ENCODE peak calls at places on chromosomes 7 and 10, in five cellular contexts. Q is hepatocyte, O is HCT116, S is MM.1S, Y is GM23338. A is an unnamed sample.

GRCh38 chr10:11330383-11331020 is 280.9 kb downstream of the USP6NL start:
- DNase-seq in Y (no peak), S (no peak), Q (no peak), O (no peak), A (no peak)

GRCh38 chr10:63738410-63738809 is 217.2 kb downstream of the REEP3 start:
- DNase-seq in Y (no peak), Q (peak; percentile 80), S (no peak), O (peak; percentile 27), A (no peak)

GRCh38 chr7:48742046-48742445 is 182.3 kb upstream of the CDC14C start:
- DNase-seq in S (no peak), O (no peak), Y (no peak), Q (no peak), A (no peak)

GRCh38 chr7:3825491-3825890 is 524.4 kb downstream of the SDK1 start:
- DNase-seq in Y (peak; percentile 50), S (no peak), Q (no peak), O (no peak), A (no peak)

GRCh38 chr7:66880009-66880554 is 40.9 kb upstream of the TMEM248 start:
- DNase-seq in Y (no peak), O (no peak), Q (peak; percentile 40), S (no peak), A (no peak)

GRCh38 chr7:30656611-30657010 is 25.6 kb downstream of the CRHR2 start:
- DNase-seq in O (no peak), Y (no peak), Q (no peak), S (no peak), A (no peak)

GRCh38 chr10:60662917-60663614 is 115.2 kb upstream of the CDK1 start:
- DNase-seq in O (peak; percentile 7), S (no peak), Y (no peak), Q (no peak), A (no peak)

GRCh38 chr10:97063983-97064837 is 121.5 kb downstream of the SLIT1 start:
- DNase-seq in O (no peak), S (no peak), Y (no peak), Q (no peak), A (no peak)

GRCh38 chr7:150931199-150931869 is 46.8 kb downstream of the KCNH2 start:
- DNase-seq in Y (no peak), Q (no peak), S (no peak), O (no peak), A (no peak)

GRCh38 chr7:10759120-10759519 is 214.6 kb upstream of the PHF14 start:
- DNase-seq in Q (no peak), S (no peak), Y (no peak), O (no peak), A (no peak)

GRCh38 chr10:132785433-132786278 is at the start of gene NKX6-2:
- DNase-seq in Q (no peak), Y (peak; percentile 61), O (no peak), S (no peak), A (no peak)

GRCh38 chr10:35140727-35141126 is 14.1 kb downstream of the CREM start:
- DNase-seq in Y (no peak), Q (no peak), O (no peak), S (no peak), A (no peak)

GRCh38 chr7:25864943-25865633 is 286.9 kb upstream of the NFE2L3 start:
- DNase-seq in O (no peak), Y (no peak), Q (no peak), S (no peak), A (no peak)

GRCh38 chr10:30993155-30993554 is 38.5 kb downstream of the ZNF438 start:
- DNase-seq in S (no peak), O (no peak), Y (no peak), Q (no peak), A (no peak)

GRCh38 chr10:8133146-8133545 is 78.7 kb downstream of the GATA3 start:
- DNase-seq in S (peak; percentile 69), Y (no peak), Q (no peak), O (no peak), A (no peak)

GRCh38 chr10:122375761-122376160 is 1.3 kb downstream of the PLEKHA1 start:
- DNase-seq in S (no peak), O (no peak), Q (no peak), Y (peak; percentile 8), A (no peak)

GRCh38 chr10:12547301-12547771 is 198.0 kb downstream of the CAMK1D start:
- DNase-seq in O (no peak), S (no peak), Y (no peak), Q (no peak), A (no peak)

GRCh38 chr7:129828078-129828762 is 124.5 kb downstream of the UBE2H start:
- DNase-seq in O (no peak), Y (no peak), Q (no peak), S (no peak), A (no peak)

GRCh38 chr10:78354101-78354500 is 320.4 kb downstream of the RPS24 start:
- DNase-seq in Y (no peak), O (no peak), S (no peak), Q (no peak), A (no peak)

GRCh38 chr7:30330134-30331111 is 46.0 kb downstream of the ZNRF2 start:
- DNase-seq in Y (no peak), O (no peak), S (peak; percentile 91), Q (no peak), A (no peak)

GRCh38 chr7:137953043-137953691 is 48.7 kb downstream of the CREB3L2 start:
- DNase-seq in Y (peak; percentile 45), Q (peak; percentile 50), O (no peak), S (no peak), A (no peak)

GRCh38 chr10:23253780-23254179 is 61.7 kb downstream of the PTF1A start:
- DNase-seq in O (no peak), Y (no peak), S (no peak), Q (no peak), A (no peak)
- H3K9me2 ChIP-seq in O (no peaks in the 10 kb centered on the region), Y (peaks cover 4% of the 10 kb centered on the region), S (no peaks in the 10 kb centered on the region), Q (no peaks in the 10 kb centered on the region), A (no peaks in the 10 kb centered on the region)

GRCh38 chr10:113062977-113063967 is 113.2 kb downstream of the TCF7L2 start:
- DNase-seq in Q (no peak), Y (peak; percentile 80), O (no peak), S (no peak), A (no peak)

GRCh38 chr10:113058175-113058961 is 108.3 kb downstream of the TCF7L2 start:
- DNase-seq in Q (peak; percentile 61), Y (peak; percentile 55), S (no peak), O (no peak), A (no peak)

GRCh38 chr10:113060221-113061053 is 110.4 kb downstream of the TCF7L2 start:
- DNase-seq in O (no peak), Q (peak; percentile 52), S (no peak), Y (no peak), A (no peak)

GRCh38 chr10:113059001-113059780 is 109.1 kb downstream of the TCF7L2 start:
- DNase-seq in S (no peak), Y (no peak), Q (peak; percentile 39), O (no peak), A (no peak)

GRCh38 chr10:113061054-113061430 is 111.0 kb downstream of the TCF7L2 start:
- DNase-seq in Q (no peak), S (no peak), O (no peak), Y (no peak), A (no peak)
- H3K4me1 ChIP-seq in Q (peaks cover 77% of the 10 kb centered on the region), S (no peaks in the 10 kb centered on the region), O (peaks cover 60% of the 10 kb centered on the region), Y (peaks cover 89% of the 10 kb centered on the region), A (peaks cover 8% of the 10 kb centered on the region)

GRCh38 chr10:104254493-104255243 is at the start of gene GSTO1:
- DNase-seq in Y (peak; percentile 74), S (peak; percentile 43), Q (peak; percentile 72), O (peak; percentile 51), A (peak; percentile 51)
- TF ChIP-seq EZH2 in Y (no peak), S (no peak), Q (no peak), O (no peak), A (no peak)

DNA sequence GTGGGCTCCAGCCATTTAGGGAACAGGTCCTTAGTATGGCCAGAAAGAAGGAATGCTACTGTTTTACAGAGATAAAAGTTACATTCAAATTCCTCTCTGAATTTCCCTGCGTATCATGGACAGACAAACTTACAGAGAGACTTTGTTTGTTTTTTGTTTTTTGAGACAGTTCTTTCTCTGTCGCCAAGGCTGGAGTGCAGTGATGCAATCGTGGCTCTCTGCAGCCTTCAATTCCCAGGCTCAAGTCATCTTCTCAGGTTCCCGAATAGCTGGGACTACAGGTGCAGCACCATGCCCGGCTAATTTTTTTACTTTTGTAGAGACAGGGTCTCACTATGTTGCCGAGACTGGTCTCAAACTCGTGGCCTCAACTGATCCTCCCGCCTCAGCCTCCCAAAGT is 64.6 kb upstream of the MPP7 start:
- DNase-seq in Q (no peak), Y (no peak), S (no peak), O (no peak), A (no peak)
- H3K9me2 ChIP-seq in Q (no peaks in the 10 kb centered on the region), Y (no peaks in the 10 kb centered on the region), S (no peaks in the 10 kb centered on the region), O (no peaks in the 10 kb centered on the region), A (no peaks in the 10 kb centered on the region)

GRCh38 chr10:124669824-124670654 is 74.1 kb downstream of the FAM53B start:
- DNase-seq in S (no peak), Q (no peak), O (no peak), Y (no peak), A (no peak)

GRCh38 chr10:124668517-124669051 is 75.6 kb downstream of the FAM53B start:
- DNase-seq in Q (no peak), Y (no peak), S (no peak), O (no peak), A (no peak)

GRCh38 chr10:124667425-124668130 is 76.6 kb downstream of the FAM53B start:
- DNase-seq in Y (no peak), S (no peak), O (no peak), Q (no peak), A (no peak)

GRCh38 chr10:124670849-124671248 is 73.3 kb downstream of the FAM53B start:
- DNase-seq in Q (no peak), Y (no peak), O (no peak), S (no peak), A (no peak)

DNA sequence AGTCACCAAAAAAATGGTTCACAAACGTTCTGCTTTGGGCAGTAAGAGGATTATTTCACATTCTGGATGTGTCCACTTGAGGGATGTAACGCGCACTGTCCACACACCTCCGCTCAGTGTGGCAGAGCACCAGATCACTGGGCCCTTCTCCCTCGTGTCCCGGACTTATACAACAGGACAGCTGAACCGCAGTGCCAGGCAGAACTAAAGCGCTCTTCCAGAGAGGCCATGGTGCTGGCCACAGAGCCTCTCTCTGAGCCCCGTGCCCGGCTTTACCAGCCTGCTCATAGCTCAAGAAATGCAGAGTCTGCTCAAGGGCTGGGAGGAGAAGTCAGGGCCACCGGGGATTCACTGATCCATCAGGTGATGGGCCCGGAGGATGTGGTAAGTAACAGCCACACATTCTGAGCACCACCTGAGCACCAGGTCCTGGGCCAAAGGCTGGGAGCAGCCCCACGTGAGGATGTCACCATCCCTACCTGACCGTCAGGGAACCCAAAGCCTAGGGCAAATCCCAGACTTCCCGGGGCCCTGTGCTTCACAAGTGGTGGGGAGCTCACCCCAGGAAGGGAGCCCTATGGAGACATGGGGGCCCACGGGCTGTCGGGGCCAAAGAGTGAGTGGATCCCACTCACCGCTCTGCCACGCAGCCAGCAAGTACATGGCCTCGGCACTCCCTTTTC is 74.9 kb downstream of the FAM53B start:
- DNase-seq in Y (no peak), Q (no peak), S (no peak), O (no peak), A (no peak)
- H3K4me1 ChIP-seq in Y (peaks cover 7% of the 10 kb centered on the region), Q (peaks cover 31% of the 10 kb centered on the region), S (no peaks in the 10 kb centered on the region), O (peaks cover 7% of the 10 kb centered on the region), A (peaks cover 5% of the 10 kb centered on the region)

GRCh38 chr7:103297837-103298179 is 573 bp downstream of the PMPCB start:
- DNase-seq in O (no peak), Q (no peak), S (no peak), Y (no peak), A (no peak)

GRCh38 chr7:103299660-103300059 is 2.4 kb downstream of the PMPCB start:
- DNase-seq in O (no peak), S (no peak), Q (no peak), Y (no peak), A (no peak)

GRCh38 chr7:103293526-103293925 is 3.7 kb upstream of the PMPCB start:
- DNase-seq in Y (no peak), S (no peak), O (no peak), Q (no peak), A (no peak)

GRCh38 chr7:103296901-103297836 is at the start of gene PMPCB:
- DNase-seq in O (peak; percentile 84), Q (peak; percentile 95), S (peak; percentile 91), Y (peak; percentile 94), A (peak; percentile 84)
- TF ChIP-seq EZH2 in O (no peak), Q (no peak), S (no peak), Y (no peak), A (no peak)